ENCODE peak calls at places on chromosomes 7 and 10, in eight cellular contexts. One of them, this sample, is unnamed.

GRCh38 chr10:129621062-129621461 is 154.0 kb downstream of the MGMT start:
- DNase-seq in GM12865: no peak
- DNase-seq in sigmoid colon: no peak
- DNase-seq in fibroblast of mammary gland: no peak
- DNase-seq in Calu3: no peak
- DNase-seq in breast epithelium: no peak
- DNase-seq in CD8-positive, alpha-beta T cell: no peak
- DNase-seq in fibroblast of lung: no peak
- DNase-seq in this sample: no peak

GRCh38 chr7:78764571-78764970 is 688.9 kb downstream of the MAGI2 start:
- DNase-seq in breast epithelium: no peak
- DNase-seq in fibroblast of mammary gland: no peak
- DNase-seq in CD8-positive, alpha-beta T cell: no peak
- DNase-seq in Calu3: no peak
- DNase-seq in fibroblast of lung: no peak
- DNase-seq in GM12865: no peak
- DNase-seq in sigmoid colon: no peak
- DNase-seq in this sample: no peak

GRCh38 chr10:103481974-103482531 is 3.0 kb upstream of the CALHM3 start:
- DNase-seq in GM12865: peak; percentile 89
- DNase-seq in CD8-positive, alpha-beta T cell: no peak
- DNase-seq in Calu3: peak; percentile 36
- DNase-seq in fibroblast of lung: peak; percentile 54
- DNase-seq in sigmoid colon: no peak
- DNase-seq in fibroblast of mammary gland: peak; percentile 86
- DNase-seq in breast epithelium: no peak
- DNase-seq in this sample: peak; percentile 89

GRCh38 chr7:29914180-29914579 is 75.4 kb downstream of the SCRN1 start:
- DNase-seq in GM12865: no peak
- DNase-seq in CD8-positive, alpha-beta T cell: no peak
- DNase-seq in fibroblast of lung: no peak
- DNase-seq in breast epithelium: no peak
- DNase-seq in sigmoid colon: no peak
- DNase-seq in fibroblast of mammary gland: no peak
- DNase-seq in Calu3: no peak
- DNase-seq in this sample: no peak

GRCh38 chr7:96670338-96671289 is 39.0 kb downstream of the SEM1 start:
- DNase-seq in sigmoid colon: no peak
- DNase-seq in fibroblast of mammary gland: no peak
- DNase-seq in breast epithelium: no peak
- DNase-seq in CD8-positive, alpha-beta T cell: no peak
- DNase-seq in fibroblast of lung: no peak
- DNase-seq in Calu3: no peak
- DNase-seq in GM12865: no peak
- DNase-seq in this sample: no peak

GRCh38 chr7:156751319-156751718 is 110.7 kb downstream of the RNF32 start:
- DNase-seq in GM12865: peak; percentile 62
- DNase-seq in breast epithelium: no peak
- DNase-seq in CD8-positive, alpha-beta T cell: no peak
- DNase-seq in fibroblast of mammary gland: peak; percentile 96
- DNase-seq in Calu3: no peak
- DNase-seq in sigmoid colon: no peak
- DNase-seq in fibroblast of lung: peak; percentile 99
- DNase-seq in this sample: peak; percentile 66

GRCh38 chr10:61642692-61643091 is 20.0 kb upstream of the CABCOCO1 start:
- DNase-seq in Calu3: no peak
- DNase-seq in CD8-positive, alpha-beta T cell: no peak
- DNase-seq in breast epithelium: no peak
- DNase-seq in fibroblast of mammary gland: peak; percentile 91
- DNase-seq in GM12865: no peak
- DNase-seq in sigmoid colon: no peak
- DNase-seq in fibroblast of lung: peak; percentile 90
- DNase-seq in this sample: peak; percentile 90

GRCh38 chr7:94975316-94975715 is 67.9 kb downstream of the PPP1R9A start:
- DNase-seq in fibroblast of mammary gland: peak; percentile 70
- DNase-seq in fibroblast of lung: peak; percentile 80
- DNase-seq in GM12865: no peak
- DNase-seq in CD8-positive, alpha-beta T cell: no peak
- DNase-seq in breast epithelium: no peak
- DNase-seq in Calu3: no peak
- DNase-seq in sigmoid colon: no peak
- DNase-seq in this sample: peak; percentile 11

GRCh38 chr10:88841316-88842111 is 10.1 kb downstream of the ANKRD22 start:
- DNase-seq in fibroblast of lung: no peak
- DNase-seq in fibroblast of mammary gland: no peak
- DNase-seq in GM12865: peak; percentile 27
- DNase-seq in Calu3: peak; percentile 28
- DNase-seq in sigmoid colon: no peak
- DNase-seq in breast epithelium: no peak
- DNase-seq in CD8-positive, alpha-beta T cell: no peak
- DNase-seq in this sample: no peak

GRCh38 chr7:22240904-22241571 is 115.9 kb downstream of the RAPGEF5 start:
- DNase-seq in fibroblast of lung: no peak
- DNase-seq in Calu3: no peak
- DNase-seq in CD8-positive, alpha-beta T cell: no peak
- DNase-seq in breast epithelium: no peak
- DNase-seq in fibroblast of mammary gland: no peak
- DNase-seq in sigmoid colon: no peak
- DNase-seq in GM12865: no peak
- DNase-seq in this sample: no peak

GRCh38 chr7:132251327-132251659 is 325.0 kb downstream of the PLXNA4 start:
- DNase-seq in Calu3: peak; percentile 93
- DNase-seq in fibroblast of lung: peak; percentile 13
- DNase-seq in CD8-positive, alpha-beta T cell: no peak
- DNase-seq in sigmoid colon: peak; percentile 92
- DNase-seq in breast epithelium: peak; percentile 95
- DNase-seq in GM12865: no peak
- DNase-seq in fibroblast of mammary gland: no peak
- DNase-seq in this sample: no peak

GRCh38 chr10:70917635-70918034 is 29.3 kb upstream of the PCBD1 start:
- DNase-seq in breast epithelium: no peak
- DNase-seq in sigmoid colon: no peak
- DNase-seq in fibroblast of lung: no peak
- DNase-seq in GM12865: no peak
- DNase-seq in Calu3: no peak
- DNase-seq in fibroblast of mammary gland: no peak
- DNase-seq in CD8-positive, alpha-beta T cell: no peak
- DNase-seq in this sample: no peak

GRCh38 chr7:4845740-4846142 is 16.1 kb downstream of the PAPOLB start:
- DNase-seq in fibroblast of lung: no peak
- DNase-seq in breast epithelium: no peak
- DNase-seq in fibroblast of mammary gland: peak; percentile 7
- DNase-seq in CD8-positive, alpha-beta T cell: no peak
- DNase-seq in sigmoid colon: peak; percentile 34
- DNase-seq in GM12865: no peak
- DNase-seq in Calu3: no peak
- DNase-seq in this sample: peak; percentile 58
- TF ChIP-seq CTCF in fibroblast of lung: no peak
- TF ChIP-seq CTCF in breast epithelium: no peak
- TF ChIP-seq CTCF in fibroblast of mammary gland: no peak
- TF ChIP-seq CTCF in CD8-positive, alpha-beta T cell: no peak
- TF ChIP-seq CTCF in sigmoid colon: no peak
- TF ChIP-seq CTCF in GM12865: no peak
- TF ChIP-seq CTCF in Calu3: no peak
- TF ChIP-seq CTCF in this sample: peak; percentile 41

DNA sequence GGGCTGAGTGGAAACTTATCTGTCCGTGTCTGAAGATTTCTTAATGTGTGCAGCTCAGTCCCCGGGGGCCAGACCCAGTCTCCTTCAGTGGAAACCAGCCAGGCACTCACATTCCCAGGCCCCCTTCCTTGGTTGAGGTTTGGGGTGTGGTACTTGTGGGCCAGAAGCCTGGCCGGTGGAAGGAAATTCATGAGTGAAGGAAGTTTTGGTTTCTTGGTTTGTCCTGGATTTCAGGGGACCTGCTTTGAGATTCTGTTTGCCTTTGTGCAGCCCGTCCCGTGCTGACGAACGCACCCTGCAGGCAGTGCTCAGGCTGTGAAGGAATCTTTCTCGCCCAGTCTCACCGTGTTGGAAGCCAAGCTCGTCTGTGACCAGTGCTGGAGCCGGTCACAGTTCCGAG is 2.9 kb downstream of the INPP5A start:
- DNase-seq in GM12865: no peak
- DNase-seq in CD8-positive, alpha-beta T cell: no peak
- DNase-seq in fibroblast of mammary gland: peak; percentile 39
- DNase-seq in breast epithelium: no peak
- DNase-seq in Calu3: no peak
- DNase-seq in sigmoid colon: peak; percentile 80
- DNase-seq in fibroblast of lung: peak; percentile 57
- DNase-seq in this sample: peak; percentile 52
- TF ChIP-seq CTCF in GM12865: no peak
- TF ChIP-seq CTCF in CD8-positive, alpha-beta T cell: no peak
- TF ChIP-seq CTCF in fibroblast of mammary gland: peak; percentile 40
- TF ChIP-seq CTCF in breast epithelium: no peak
- TF ChIP-seq CTCF in Calu3: no peak
- TF ChIP-seq CTCF in sigmoid colon: no peak
- TF ChIP-seq CTCF in fibroblast of lung: peak; percentile 47
- TF ChIP-seq CTCF in this sample: peak; percentile 33

GRCh38 chr10:97724341-97724941 is 10.9 kb downstream of the MARVELD1 start:
- DNase-seq in fibroblast of lung: peak; percentile 30
- DNase-seq in sigmoid colon: no peak
- DNase-seq in GM12865: no peak
- DNase-seq in Calu3: no peak
- DNase-seq in CD8-positive, alpha-beta T cell: no peak
- DNase-seq in breast epithelium: no peak
- DNase-seq in fibroblast of mammary gland: peak; percentile 87
- DNase-seq in this sample: peak; percentile 88

GRCh38 chr10:97721871-97722780 is 8.6 kb downstream of the MARVELD1 start:
- DNase-seq in GM12865: no peak
- DNase-seq in fibroblast of lung: no peak
- DNase-seq in sigmoid colon: no peak
- DNase-seq in fibroblast of mammary gland: no peak
- DNase-seq in Calu3: no peak
- DNase-seq in CD8-positive, alpha-beta T cell: no peak
- DNase-seq in breast epithelium: no peak
- DNase-seq in this sample: no peak

GRCh38 chr10:97719602-97720001 is 6.1 kb downstream of the MARVELD1 start:
- DNase-seq in fibroblast of lung: no peak
- DNase-seq in fibroblast of mammary gland: no peak
- DNase-seq in sigmoid colon: no peak
- DNase-seq in GM12865: no peak
- DNase-seq in CD8-positive, alpha-beta T cell: no peak
- DNase-seq in Calu3: no peak
- DNase-seq in breast epithelium: no peak
- DNase-seq in this sample: no peak

GRCh38 chr10:97726636-97727178 is 10.2 kb upstream of the ZFYVE27 start:
- DNase-seq in CD8-positive, alpha-beta T cell: no peak
- DNase-seq in breast epithelium: no peak
- DNase-seq in fibroblast of mammary gland: peak; percentile 92
- DNase-seq in sigmoid colon: no peak
- DNase-seq in Calu3: peak; percentile 42
- DNase-seq in GM12865: no peak
- DNase-seq in fibroblast of lung: peak; percentile 84
- DNase-seq in this sample: peak; percentile 77

DNA sequence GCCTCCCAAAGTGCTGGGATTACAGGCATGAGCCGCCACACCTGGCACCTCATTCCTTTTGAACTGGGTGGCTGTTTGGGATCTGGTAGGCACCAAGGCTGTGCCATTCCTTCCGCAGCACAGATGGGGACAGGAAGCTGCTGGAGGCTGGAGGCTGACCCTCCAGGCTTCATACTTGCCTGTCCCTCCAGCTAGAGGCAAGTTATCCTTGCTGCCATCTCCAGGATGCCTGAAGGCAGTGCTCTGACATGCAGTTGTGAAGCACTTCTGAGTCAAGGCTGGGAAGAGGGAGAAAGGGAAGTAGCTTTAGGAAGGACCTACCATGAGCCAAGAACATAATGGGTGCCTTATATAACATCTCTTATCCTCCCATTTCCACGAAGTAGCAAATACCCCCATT is 9.4 kb downstream of the MARVELD1 start:
- DNase-seq in breast epithelium: no peak
- DNase-seq in Calu3: no peak
- DNase-seq in GM12865: no peak
- DNase-seq in fibroblast of lung: no peak
- DNase-seq in fibroblast of mammary gland: no peak
- DNase-seq in CD8-positive, alpha-beta T cell: no peak
- DNase-seq in sigmoid colon: no peak
- DNase-seq in this sample: no peak
- TF ChIP-seq CTCF in breast epithelium: no peak
- TF ChIP-seq CTCF in Calu3: no peak
- TF ChIP-seq CTCF in GM12865: no peak
- TF ChIP-seq CTCF in fibroblast of lung: no peak
- TF ChIP-seq CTCF in fibroblast of mammary gland: no peak
- TF ChIP-seq CTCF in CD8-positive, alpha-beta T cell: no peak
- TF ChIP-seq CTCF in sigmoid colon: no peak
- TF ChIP-seq CTCF in this sample: no peak

GRCh38 chr7:146961617-146962016 is 845.0 kb downstream of the CNTNAP2 start:
- DNase-seq in GM12865: no peak
- DNase-seq in breast epithelium: no peak
- DNase-seq in fibroblast of lung: peak; percentile 93
- DNase-seq in fibroblast of mammary gland: peak; percentile 64
- DNase-seq in Calu3: no peak
- DNase-seq in CD8-positive, alpha-beta T cell: no peak
- DNase-seq in sigmoid colon: no peak
- DNase-seq in this sample: peak; percentile 96

GRCh38 chr7:146956853-146957252 is 840.3 kb downstream of the CNTNAP2 start:
- DNase-seq in GM12865: no peak
- DNase-seq in sigmoid colon: no peak
- DNase-seq in fibroblast of lung: peak; percentile 7
- DNase-seq in Calu3: no peak
- DNase-seq in fibroblast of mammary gland: peak; percentile 2
- DNase-seq in CD8-positive, alpha-beta T cell: no peak
- DNase-seq in breast epithelium: no peak
- DNase-seq in this sample: peak; percentile 63

GRCh38 chr7:146956323-146956722 is 839.7 kb downstream of the CNTNAP2 start:
- DNase-seq in fibroblast of lung: no peak
- DNase-seq in GM12865: no peak
- DNase-seq in breast epithelium: no peak
- DNase-seq in CD8-positive, alpha-beta T cell: no peak
- DNase-seq in fibroblast of mammary gland: no peak
- DNase-seq in sigmoid colon: no peak
- DNase-seq in Calu3: no peak
- DNase-seq in this sample: no peak

GRCh38 chr7:146966274-146966673 is 849.7 kb downstream of the CNTNAP2 start:
- DNase-seq in fibroblast of lung: no peak
- DNase-seq in sigmoid colon: no peak
- DNase-seq in breast epithelium: no peak
- DNase-seq in GM12865: no peak
- DNase-seq in fibroblast of mammary gland: no peak
- DNase-seq in CD8-positive, alpha-beta T cell: no peak
- DNase-seq in Calu3: no peak
- DNase-seq in this sample: no peak

DNA sequence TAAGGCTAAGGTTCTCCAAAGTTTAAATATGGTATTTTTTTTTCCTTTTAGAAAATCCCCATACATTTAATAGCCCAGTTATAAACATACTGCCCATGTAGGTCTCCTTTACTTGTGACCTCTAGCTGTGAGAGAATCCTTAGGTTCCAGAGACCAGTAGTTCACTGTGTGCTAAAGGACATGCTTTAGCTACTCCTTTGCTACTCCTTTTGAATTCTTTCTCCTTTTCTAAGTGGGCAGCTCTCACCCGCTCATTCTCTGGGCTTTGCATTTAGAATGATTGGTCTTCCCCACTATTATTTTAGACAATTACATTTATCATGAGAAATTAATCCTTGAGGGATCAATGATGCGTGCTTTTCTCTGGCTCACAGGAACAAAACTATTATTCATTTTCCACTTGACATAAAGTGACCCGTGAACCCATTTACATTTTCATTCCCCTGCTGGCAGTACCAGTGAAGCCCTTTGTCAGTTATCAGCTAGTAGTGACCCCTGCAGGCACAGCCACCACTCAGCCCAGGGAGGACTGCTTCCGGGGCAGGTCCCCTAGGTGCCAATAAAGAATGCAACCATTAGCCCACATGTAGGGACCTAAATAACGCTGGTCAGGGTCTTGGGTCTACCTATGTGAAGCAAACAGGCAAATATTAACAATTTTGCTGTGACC is 844.3 kb downstream of the CNTNAP2 start:
- DNase-seq in Calu3: no peak
- DNase-seq in sigmoid colon: no peak
- DNase-seq in fibroblast of mammary gland: no peak
- DNase-seq in breast epithelium: no peak
- DNase-seq in GM12865: no peak
- DNase-seq in CD8-positive, alpha-beta T cell: no peak
- DNase-seq in fibroblast of lung: peak; percentile 6
- DNase-seq in this sample: no peak
- TF ChIP-seq CTCF in Calu3: no peak
- TF ChIP-seq CTCF in sigmoid colon: no peak
- TF ChIP-seq CTCF in fibroblast of mammary gland: no peak
- TF ChIP-seq CTCF in breast epithelium: no peak
- TF ChIP-seq CTCF in GM12865: no peak
- TF ChIP-seq CTCF in CD8-positive, alpha-beta T cell: no peak
- TF ChIP-seq CTCF in fibroblast of lung: no peak
- TF ChIP-seq CTCF in this sample: no peak

This sample was measured in cardiac fibroblast.